ENCODE peak calls at places on chromosomes 2 and 18, in eight cellular contexts. Q, E, D, T, A, F, Z and M are unnamed samples.
A peak's percentile ranks its signal among the peaks of the same experiment; 100 is the strongest.

GRCh38 chr2:64640153-64641044 is 13.3 kb downstream of the SERTAD2 start:
- DNase-seq in Z (no peak), E (no peak), Q (no peak), F (no peak), D (no peak), A (no peak), T (no peak), M (no peak)

GRCh38 chr2:238866656-238867277 is 18.9 kb downstream of the TWIST2 start:
- DNase-seq in E (no peak), Z (no peak), A (no peak), F (peak; percentile 50), T (no peak), Q (no peak), D (no peak), M (no peak)

GRCh38 chr2:136019825-136020224 is 34.4 kb upstream of the DARS1 start:
- DNase-seq in A (no peak), Q (no peak), Z (no peak), F (no peak), T (no peak), D (no peak), E (no peak), M (no peak)

GRCh38 chr2:71667256-71668182 is 214.2 kb downstream of the DYSF start:
- DNase-seq in E (no peak), F (no peak), A (no peak), D (no peak), Z (no peak), Q (no peak), T (no peak), M (no peak)

GRCh38 chr18:45792551-45793294 is 32.8 kb upstream of the SIGLEC15 start:
- DNase-seq in D (no peak), Q (no peak), Z (no peak), A (no peak), E (no peak), T (no peak), F (no peak), M (no peak)

GRCh38 chr2:103942199-103942598 is 911.7 kb upstream of the POU3F3 start:
- DNase-seq in A (no peak), F (no peak), Z (no peak), T (no peak), E (no peak), D (no peak), Q (no peak), M (no peak)

GRCh38 chr2:174510583-174511189 is 23.9 kb upstream of the GPR155 start:
- DNase-seq in D (no peak), Z (no peak), T (peak; percentile 25), F (no peak), E (no peak), A (no peak), Q (no peak), M (no peak)

GRCh38 chr2:69663860-69664259 is 20.3 kb upstream of the AAK1 start:
- DNase-seq in D (no peak), Z (no peak), Q (no peak), F (no peak), T (no peak), A (no peak), E (no peak), M (no peak)